ENCODE peak calls at places on chromosomes 12 and 14, in five cellular contexts. One of them, this sample, is unnamed.

GRCh38 chr12:79085106-79085682 is 220.6 kb downstream of the SYT1 start:
- DNase-seq in stimulated activated CD4-positive, alpha-beta T cell treated with anti-CD3 and anti-CD28 coated beads, Interleukin-15, amount 100 ng/mL, for 1 hour: no peak
- DNase-seq in DMS153: no peak
- DNase-seq in germinal center: no peak
- DNase-seq in type B pancreatic cell: no peak
- DNase-seq in this sample: no peak

GRCh38 chr12:2879853-2880252 is 2.8 kb downstream of the RHNO1 start:
- DNase-seq in stimulated activated CD4-positive, alpha-beta T cell treated with anti-CD3 and anti-CD28 coated beads, Interleukin-15, amount 100 ng/mL, for 1 hour: no peak
- DNase-seq in DMS153: no peak
- DNase-seq in germinal center: no peak
- DNase-seq in type B pancreatic cell: no peak
- DNase-seq in this sample: no peak

GRCh38 chr14:90510208-90510607 is 113.4 kb downstream of the CALM1 start:
- DNase-seq in stimulated activated CD4-positive, alpha-beta T cell treated with anti-CD3 and anti-CD28 coated beads, Interleukin-15, amount 100 ng/mL, for 1 hour: no peak
- DNase-seq in DMS153: peak
- DNase-seq in germinal center: no peak
- DNase-seq in type B pancreatic cell: no peak
- DNase-seq in this sample: no peak

GRCh38 chr12:98275131-98275475 is 240.3 kb upstream of the TMPO start:
- DNase-seq in stimulated activated CD4-positive, alpha-beta T cell treated with anti-CD3 and anti-CD28 coated beads, Interleukin-15, amount 100 ng/mL, for 1 hour: no peak
- DNase-seq in DMS153: no peak
- DNase-seq in germinal center: no peak
- DNase-seq in type B pancreatic cell: no peak
- DNase-seq in this sample: no peak

GRCh38 chr12:10191865-10192264 is 13.0 kb downstream of the TMEM52B start:
- DNase-seq in stimulated activated CD4-positive, alpha-beta T cell treated with anti-CD3 and anti-CD28 coated beads, Interleukin-15, amount 100 ng/mL, for 1 hour: no peak
- DNase-seq in DMS153: no peak
- DNase-seq in germinal center: no peak
- DNase-seq in type B pancreatic cell: no peak
- DNase-seq in this sample: no peak

GRCh38 chr12:69047990-69048389 is 115.0 kb upstream of the CPM start:
- DNase-seq in stimulated activated CD4-positive, alpha-beta T cell treated with anti-CD3 and anti-CD28 coated beads, Interleukin-15, amount 100 ng/mL, for 1 hour: no peak
- DNase-seq in DMS153: no peak
- DNase-seq in germinal center: no peak
- DNase-seq in type B pancreatic cell: no peak
- DNase-seq in this sample: no peak

GRCh38 chr14:52314521-52315354 is 626 bp downstream of the PTGER2 start:
- DNase-seq in stimulated activated CD4-positive, alpha-beta T cell treated with anti-CD3 and anti-CD28 coated beads, Interleukin-15, amount 100 ng/mL, for 1 hour: peak
- DNase-seq in DMS153: no peak
- DNase-seq in germinal center: peak
- DNase-seq in type B pancreatic cell: no peak
- DNase-seq in this sample: peak

GRCh38 chr14:54564799-54565235 is 2.1 kb upstream of the SAMD4A start:
- DNase-seq in stimulated activated CD4-positive, alpha-beta T cell treated with anti-CD3 and anti-CD28 coated beads, Interleukin-15, amount 100 ng/mL, for 1 hour: no peak
- DNase-seq in DMS153: no peak
- DNase-seq in germinal center: no peak
- DNase-seq in type B pancreatic cell: no peak
- DNase-seq in this sample: no peak

GRCh38 chr14:95008445-95009217 is 148.7 kb downstream of the DICER1 start:
- DNase-seq in stimulated activated CD4-positive, alpha-beta T cell treated with anti-CD3 and anti-CD28 coated beads, Interleukin-15, amount 100 ng/mL, for 1 hour: no peak
- DNase-seq in DMS153: no peak
- DNase-seq in germinal center: no peak
- DNase-seq in type B pancreatic cell: no peak
- DNase-seq in this sample: no peak

GRCh38 chr14:26204954-26205479 is 392.8 kb downstream of the NOVA1 start:
- DNase-seq in stimulated activated CD4-positive, alpha-beta T cell treated with anti-CD3 and anti-CD28 coated beads, Interleukin-15, amount 100 ng/mL, for 1 hour: no peak
- DNase-seq in DMS153: no peak
- DNase-seq in germinal center: no peak
- DNase-seq in type B pancreatic cell: peak
- DNase-seq in this sample: peak

GRCh38 chr12:102939670-102940222 is 17.7 kb upstream of the ASCL1 start:
- DNase-seq in stimulated activated CD4-positive, alpha-beta T cell treated with anti-CD3 and anti-CD28 coated beads, Interleukin-15, amount 100 ng/mL, for 1 hour: no peak
- DNase-seq in DMS153: no peak
- DNase-seq in germinal center: no peak
- DNase-seq in type B pancreatic cell: no peak
- DNase-seq in this sample: no peak

GRCh38 chr12:90061834-90062233 is 353.2 kb upstream of the ATP2B1 start:
- DNase-seq in stimulated activated CD4-positive, alpha-beta T cell treated with anti-CD3 and anti-CD28 coated beads, Interleukin-15, amount 100 ng/mL, for 1 hour: no peak
- DNase-seq in DMS153: no peak
- DNase-seq in germinal center: no peak
- DNase-seq in type B pancreatic cell: no peak
- DNase-seq in this sample: no peak

GRCh38 chr14:103243764-103244737 is 90.0 kb upstream of the EIF5 start:
- DNase-seq in stimulated activated CD4-positive, alpha-beta T cell treated with anti-CD3 and anti-CD28 coated beads, Interleukin-15, amount 100 ng/mL, for 1 hour: no peak
- DNase-seq in DMS153: no peak
- DNase-seq in germinal center: no peak
- DNase-seq in type B pancreatic cell: no peak
- DNase-seq in this sample: no peak

GRCh38 chr12:1922985-1923384 is 4.5 kb upstream of the CACNA2D4 start:
- DNase-seq in stimulated activated CD4-positive, alpha-beta T cell treated with anti-CD3 and anti-CD28 coated beads, Interleukin-15, amount 100 ng/mL, for 1 hour: no peak
- DNase-seq in DMS153: no peak
- DNase-seq in germinal center: no peak
- DNase-seq in type B pancreatic cell: no peak
- DNase-seq in this sample: no peak

GRCh38 chr12:25301798-25302197 is 51.1 kb upstream of the KRAS start:
- DNase-seq in stimulated activated CD4-positive, alpha-beta T cell treated with anti-CD3 and anti-CD28 coated beads, Interleukin-15, amount 100 ng/mL, for 1 hour: no peak
- DNase-seq in DMS153: no peak
- DNase-seq in germinal center: no peak
- DNase-seq in type B pancreatic cell: no peak
- DNase-seq in this sample: no peak

GRCh38 chr12:8664228-8664963 is 1.8 kb upstream of the MFAP5 start:
- DNase-seq in stimulated activated CD4-positive, alpha-beta T cell treated with anti-CD3 and anti-CD28 coated beads, Interleukin-15, amount 100 ng/mL, for 1 hour: no peak
- DNase-seq in DMS153: no peak
- DNase-seq in germinal center: no peak
- DNase-seq in type B pancreatic cell: no peak
- DNase-seq in this sample: peak

GRCh38 chr12:6849976-6850560 is 1.0 kb downstream of the CDCA3 start:
- DNase-seq in stimulated activated CD4-positive, alpha-beta T cell treated with anti-CD3 and anti-CD28 coated beads, Interleukin-15, amount 100 ng/mL, for 1 hour: no peak
- DNase-seq in DMS153: no peak
- DNase-seq in germinal center: no peak
- DNase-seq in type B pancreatic cell: no peak
- DNase-seq in this sample: no peak

GRCh38 chr12:15858348-15858747 is 23.8 kb upstream of the STRAP start:
- DNase-seq in stimulated activated CD4-positive, alpha-beta T cell treated with anti-CD3 and anti-CD28 coated beads, Interleukin-15, amount 100 ng/mL, for 1 hour: no peak
- DNase-seq in DMS153: no peak
- DNase-seq in germinal center: no peak
- DNase-seq in type B pancreatic cell: no peak
- DNase-seq in this sample: no peak

GRCh38 chr12:58933068-58933681 is 12.9 kb upstream of the LRIG3 start:
- DNase-seq in stimulated activated CD4-positive, alpha-beta T cell treated with anti-CD3 and anti-CD28 coated beads, Interleukin-15, amount 100 ng/mL, for 1 hour: no peak
- DNase-seq in DMS153: no peak
- DNase-seq in germinal center: no peak
- DNase-seq in type B pancreatic cell: no peak
- DNase-seq in this sample: no peak

GRCh38 chr12:108299516-108299915 is 39.6 kb downstream of the CMKLR1 start:
- DNase-seq in stimulated activated CD4-positive, alpha-beta T cell treated with anti-CD3 and anti-CD28 coated beads, Interleukin-15, amount 100 ng/mL, for 1 hour: no peak
- DNase-seq in DMS153: no peak
- DNase-seq in germinal center: no peak
- DNase-seq in type B pancreatic cell: no peak
- DNase-seq in this sample: no peak

GRCh38 chr12:94818970-94819369 is 168.6 kb upstream of the TMCC3 start:
- DNase-seq in stimulated activated CD4-positive, alpha-beta T cell treated with anti-CD3 and anti-CD28 coated beads, Interleukin-15, amount 100 ng/mL, for 1 hour: no peak
- DNase-seq in DMS153: no peak
- DNase-seq in germinal center: no peak
- DNase-seq in type B pancreatic cell: no peak
- DNase-seq in this sample: no peak

GRCh38 chr12:104448475-104448874 is 8.3 kb upstream of the CHST11 start:
- DNase-seq in stimulated activated CD4-positive, alpha-beta T cell treated with anti-CD3 and anti-CD28 coated beads, Interleukin-15, amount 100 ng/mL, for 1 hour: no peak
- DNase-seq in DMS153: no peak
- DNase-seq in germinal center: no peak
- DNase-seq in type B pancreatic cell: no peak
- DNase-seq in this sample: no peak

GRCh38 chr14:56490379-56490778 is 89.2 kb upstream of the TMEM260 start:
- DNase-seq in stimulated activated CD4-positive, alpha-beta T cell treated with anti-CD3 and anti-CD28 coated beads, Interleukin-15, amount 100 ng/mL, for 1 hour: no peak
- DNase-seq in DMS153: peak
- DNase-seq in germinal center: peak
- DNase-seq in type B pancreatic cell: no peak
- DNase-seq in this sample: no peak

GRCh38 chr14:89093083-89093482 is 268.6 kb downstream of the TTC8 start:
- DNase-seq in stimulated activated CD4-positive, alpha-beta T cell treated with anti-CD3 and anti-CD28 coated beads, Interleukin-15, amount 100 ng/mL, for 1 hour: no peak
- DNase-seq in DMS153: no peak
- DNase-seq in germinal center: no peak
- DNase-seq in type B pancreatic cell: no peak
- DNase-seq in this sample: no peak

GRCh38 chr14:81209187-81209836 is 11.4 kb downstream of the GTF2A1 start:
- DNase-seq in stimulated activated CD4-positive, alpha-beta T cell treated with anti-CD3 and anti-CD28 coated beads, Interleukin-15, amount 100 ng/mL, for 1 hour: no peak
- DNase-seq in DMS153: no peak
- DNase-seq in germinal center: no peak
- DNase-seq in type B pancreatic cell: no peak
- DNase-seq in this sample: no peak

GRCh38 chr12:75666126-75666979 is 154.9 kb upstream of the KRR1 start:
- DNase-seq in stimulated activated CD4-positive, alpha-beta T cell treated with anti-CD3 and anti-CD28 coated beads, Interleukin-15, amount 100 ng/mL, for 1 hour: no peak
- DNase-seq in DMS153: no peak
- DNase-seq in germinal center: no peak
- DNase-seq in type B pancreatic cell: no peak
- DNase-seq in this sample: no peak

GRCh38 chr12:51374346-51374745 is 16.9 kb downstream of the GALNT6 start:
- DNase-seq in stimulated activated CD4-positive, alpha-beta T cell treated with anti-CD3 and anti-CD28 coated beads, Interleukin-15, amount 100 ng/mL, for 1 hour: no peak
- DNase-seq in DMS153: no peak
- DNase-seq in germinal center: no peak
- DNase-seq in type B pancreatic cell: no peak
- DNase-seq in this sample: no peak

GRCh38 chr12:45192041-45192695 is 23.7 kb upstream of the ANO6 start:
- DNase-seq in stimulated activated CD4-positive, alpha-beta T cell treated with anti-CD3 and anti-CD28 coated beads, Interleukin-15, amount 100 ng/mL, for 1 hour: no peak
- DNase-seq in DMS153: no peak
- DNase-seq in germinal center: no peak
- DNase-seq in type B pancreatic cell: no peak
- DNase-seq in this sample: no peak

GRCh38 chr12:109162551-109162950 is 46.2 kb downstream of the ACACB start:
- DNase-seq in stimulated activated CD4-positive, alpha-beta T cell treated with anti-CD3 and anti-CD28 coated beads, Interleukin-15, amount 100 ng/mL, for 1 hour: no peak
- DNase-seq in DMS153: no peak
- DNase-seq in germinal center: no peak
- DNase-seq in type B pancreatic cell: no peak
- DNase-seq in this sample: no peak

GRCh38 chr14:101188571-101188915 is 285.0 kb upstream of the RTL1 start:
- DNase-seq in stimulated activated CD4-positive, alpha-beta T cell treated with anti-CD3 and anti-CD28 coated beads, Interleukin-15, amount 100 ng/mL, for 1 hour: no peak
- DNase-seq in DMS153: no peak
- DNase-seq in germinal center: no peak
- DNase-seq in type B pancreatic cell: no peak
- DNase-seq in this sample: no peak

GRCh38 chr12:96986883-96987523 is 79.9 kb downstream of the NEDD1 start:
- DNase-seq in stimulated activated CD4-positive, alpha-beta T cell treated with anti-CD3 and anti-CD28 coated beads, Interleukin-15, amount 100 ng/mL, for 1 hour: no peak
- DNase-seq in DMS153: peak
- DNase-seq in germinal center: peak
- DNase-seq in type B pancreatic cell: no peak
- DNase-seq in this sample: no peak

GRCh38 chr14:100755649-100756048 is 29.0 kb downstream of the DLK1 start:
- DNase-seq in stimulated activated CD4-positive, alpha-beta T cell treated with anti-CD3 and anti-CD28 coated beads, Interleukin-15, amount 100 ng/mL, for 1 hour: no peak
- DNase-seq in DMS153: no peak
- DNase-seq in germinal center: no peak
- DNase-seq in type B pancreatic cell: no peak
- DNase-seq in this sample: no peak

GRCh38 chr12:104695453-104696148 is 238.9 kb downstream of the CHST11 start:
- DNase-seq in stimulated activated CD4-positive, alpha-beta T cell treated with anti-CD3 and anti-CD28 coated beads, Interleukin-15, amount 100 ng/mL, for 1 hour: peak
- DNase-seq in DMS153: peak
- DNase-seq in germinal center: peak
- DNase-seq in type B pancreatic cell: no peak
- DNase-seq in this sample: no peak

GRCh38 chr12:53695148-53696138 is 19.6 kb upstream of the ATP5MC2 start:
- DNase-seq in stimulated activated CD4-positive, alpha-beta T cell treated with anti-CD3 and anti-CD28 coated beads, Interleukin-15, amount 100 ng/mL, for 1 hour: no peak
- DNase-seq in DMS153: peak
- DNase-seq in germinal center: peak
- DNase-seq in type B pancreatic cell: no peak
- DNase-seq in this sample: peak

GRCh38 chr14:20179218-20179617 is 11.5 kb upstream of the OR11G2 start:
- DNase-seq in stimulated activated CD4-positive, alpha-beta T cell treated with anti-CD3 and anti-CD28 coated beads, Interleukin-15, amount 100 ng/mL, for 1 hour: no peak
- DNase-seq in DMS153: no peak
- DNase-seq in germinal center: no peak
- DNase-seq in type B pancreatic cell: no peak
- DNase-seq in this sample: no peak

GRCh38 chr12:130563322-130563721 is 152.8 kb downstream of the RIMBP2 start:
- DNase-seq in stimulated activated CD4-positive, alpha-beta T cell treated with anti-CD3 and anti-CD28 coated beads, Interleukin-15, amount 100 ng/mL, for 1 hour: no peak
- DNase-seq in DMS153: no peak
- DNase-seq in germinal center: no peak
- DNase-seq in type B pancreatic cell: no peak
- DNase-seq in this sample: no peak